ENCODE peak calls at places on chromosomes 2 and 18, in eight cellular contexts. T, M, S, A, G, I, W and D are unnamed samples.

GRCh38 chr18:52435301-52435700 is 95.3 kb downstream of the DCC start:
- DNase-seq in M (no peak), S (no peak), T (no peak), W (no peak), A (no peak), I (no peak), G (no peak), D (no peak)

GRCh38 chr2:224359569-224359968 is 42.3 kb downstream of the FAM124B start:
- DNase-seq in M (no peak), S (no peak), I (no peak), T (no peak), A (no peak), G (no peak), W (peak; percentile 40), D (no peak)

GRCh38 chr2:239260546-239261327 is 140.1 kb downstream of the HDAC4 start:
- DNase-seq in M (no peak), S (no peak), G (no peak), T (no peak), W (no peak), A (no peak), I (no peak), D (no peak)

GRCh38 chr2:239756392-239757153 is 268.6 kb downstream of the NDUFA10 start:
- DNase-seq in G (no peak), S (no peak), A (peak; percentile 77), I (no peak), T (no peak), M (no peak), W (no peak), D (no peak)

GRCh38 chr2:147763861-147764260 is 81.0 kb upstream of the ACVR2A start:
- DNase-seq in M (no peak), A (no peak), T (no peak), S (no peak), G (no peak), W (no peak), I (no peak), D (no peak)

GRCh38 chr2:132816234-132816633 is 146.2 kb upstream of the LYPD1 start:
- DNase-seq in M (no peak), T (no peak), W (no peak), A (no peak), I (no peak), S (no peak), G (no peak), D (no peak)

GRCh38 chr18:27404855-27405254 is 219.7 kb upstream of the CHST9 start:
- DNase-seq in S (no peak), M (no peak), W (no peak), T (no peak), I (no peak), G (no peak), A (no peak), D (no peak)

GRCh38 chr2:117853316-117853715 is 38.8 kb downstream of the DDX18 start:
- DNase-seq in T (no peak), W (no peak), A (no peak), I (no peak), G (no peak), S (no peak), M (no peak), D (no peak)

GRCh38 chr2:165953306-165953654 is 296 bp downstream of the TTC21B start:
- DNase-seq in S (no peak), I (no peak), G (no peak), A (no peak), M (no peak), W (no peak), T (no peak), D (no peak)

GRCh38 chr18:58962331-58962730 is 97.7 kb downstream of the ZNF532 start:
- DNase-seq in I (no peak), A (no peak), W (no peak), T (no peak), G (no peak), S (no peak), M (no peak), D (no peak)

GRCh38 chr2:69177785-69178636 is 165.0 kb downstream of the ANTXR1 start:
- DNase-seq in I (no peak), W (peak; percentile 92), A (peak; percentile 65), M (no peak), S (peak; percentile 82), T (no peak), G (peak; percentile 86), D (peak; percentile 66)

GRCh38 chr18:12327510-12328178 is 19.6 kb downstream of the TUBB6 start:
- DNase-seq in G (peak; percentile 71), T (peak; percentile 66), W (peak; percentile 81), A (no peak), M (peak; percentile 86), I (peak; percentile 48), S (no peak), D (no peak)

GRCh38 chr2:134365356-134365755 is 111.5 kb downstream of the MGAT5 start:
- DNase-seq in A (no peak), M (no peak), T (no peak), I (no peak), W (no peak), G (no peak), S (no peak), D (no peak)

GRCh38 chr2:241974851-241975592 is 105.5 kb downstream of the RTP5 start:
- DNase-seq in G (no peak), S (no peak), A (no peak), W (no peak), M (no peak), I (no peak), T (no peak), D (no peak)

GRCh38 chr2:176130153-176130916 is 830 bp downstream of the HOXD8 start:
- DNase-seq in A (no peak), I (no peak), S (no peak), G (peak; percentile 49), T (no peak), M (no peak), W (peak; percentile 87), D (no peak)

GRCh38 chr2:178266445-178266844 is 72.1 kb downstream of the OSBPL6 start:
- DNase-seq in W (no peak), S (no peak), T (no peak), G (no peak), M (no peak), I (no peak), A (no peak), D (no peak)

GRCh38 chr2:30930716-30931115 is 123.5 kb upstream of the CAPN13 start:
- DNase-seq in S (no peak), M (no peak), I (no peak), T (no peak), W (no peak), A (no peak), G (no peak), D (no peak)